ENCODE peak calls at places on chromosomes 13 and 19, in eight cellular contexts. One of them, this sample, is unnamed.

GRCh38 chr19:17865364-17866311 is 5.9 kb downstream of the RPL18A start:
- DNase-seq in PC-9: peak
- DNase-seq in AG10803: no peak
- DNase-seq in GM13976: no peak
- DNase-seq in CD4-positive, alpha-beta T cell: no peak
- DNase-seq in IMR-90: no peak
- DNase-seq in fibroblast of the aortic adventitia: no peak
- DNase-seq in heart right ventricle: no peak
- DNase-seq in this sample: peak

GRCh38 chr13:37225414-37226047 is 120.1 kb upstream of the CSNK1A1L start:
- DNase-seq in AG10803: peak
- DNase-seq in GM13976: no peak
- DNase-seq in fibroblast of the aortic adventitia: peak
- DNase-seq in CD4-positive, alpha-beta T cell: no peak
- DNase-seq in IMR-90: peak
- DNase-seq in heart right ventricle: no peak
- DNase-seq in PC-9: no peak
- DNase-seq in this sample: no peak

GRCh38 chr13:101452519-101453485 is at the start of gene ITGBL1:
- DNase-seq in fibroblast of the aortic adventitia: peak
- DNase-seq in CD4-positive, alpha-beta T cell: no peak
- DNase-seq in PC-9: peak
- DNase-seq in IMR-90: peak
- DNase-seq in heart right ventricle: peak
- DNase-seq in GM13976: no peak
- DNase-seq in AG10803: peak
- DNase-seq in this sample: no peak

GRCh38 chr19:31255863-31256600 is 93.2 kb downstream of the TSHZ3 start:
- DNase-seq in IMR-90: no peak
- DNase-seq in heart right ventricle: no peak
- DNase-seq in fibroblast of the aortic adventitia: no peak
- DNase-seq in CD4-positive, alpha-beta T cell: no peak
- DNase-seq in GM13976: no peak
- DNase-seq in AG10803: no peak
- DNase-seq in PC-9: no peak
- DNase-seq in this sample: no peak

GRCh38 chr13:78826312-78826711 is 167.4 kb upstream of the OBI1 start:
- DNase-seq in AG10803: no peak
- DNase-seq in GM13976: no peak
- DNase-seq in heart right ventricle: no peak
- DNase-seq in CD4-positive, alpha-beta T cell: no peak
- DNase-seq in PC-9: no peak
- DNase-seq in fibroblast of the aortic adventitia: no peak
- DNase-seq in IMR-90: no peak
- DNase-seq in this sample: no peak

GRCh38 chr19:1265611-1266115 is 3.5 kb upstream of the CIRBP start:
- DNase-seq in PC-9: no peak
- DNase-seq in heart right ventricle: peak
- DNase-seq in fibroblast of the aortic adventitia: peak
- DNase-seq in GM13976: no peak
- DNase-seq in CD4-positive, alpha-beta T cell: no peak
- DNase-seq in AG10803: peak
- DNase-seq in IMR-90: peak
- DNase-seq in this sample: no peak

GRCh38 chr13:106036870-106037269 is 498.6 kb downstream of the EFNB2 start:
- DNase-seq in IMR-90: no peak
- DNase-seq in heart right ventricle: no peak
- DNase-seq in CD4-positive, alpha-beta T cell: no peak
- DNase-seq in fibroblast of the aortic adventitia: no peak
- DNase-seq in AG10803: no peak
- DNase-seq in PC-9: no peak
- DNase-seq in GM13976: no peak
- DNase-seq in this sample: peak

GRCh38 chr13:101149735-101150380 is 266.4 kb downstream of the NALCN start:
- DNase-seq in heart right ventricle: no peak
- DNase-seq in fibroblast of the aortic adventitia: peak
- DNase-seq in IMR-90: peak
- DNase-seq in PC-9: no peak
- DNase-seq in CD4-positive, alpha-beta T cell: no peak
- DNase-seq in GM13976: no peak
- DNase-seq in AG10803: peak
- DNase-seq in this sample: no peak

GRCh38 chr19:46951236-46951986 is 68.2 kb upstream of the NPAS1 start:
- DNase-seq in CD4-positive, alpha-beta T cell: no peak
- DNase-seq in GM13976: no peak
- DNase-seq in PC-9: no peak
- DNase-seq in IMR-90: peak
- DNase-seq in heart right ventricle: no peak
- DNase-seq in AG10803: peak
- DNase-seq in fibroblast of the aortic adventitia: peak
- DNase-seq in this sample: peak

GRCh38 chr13:101341464-101341863 is 74.8 kb downstream of the NALCN start:
- DNase-seq in heart right ventricle: no peak
- DNase-seq in PC-9: no peak
- DNase-seq in fibroblast of the aortic adventitia: peak
- DNase-seq in CD4-positive, alpha-beta T cell: no peak
- DNase-seq in AG10803: peak
- DNase-seq in GM13976: no peak
- DNase-seq in IMR-90: peak
- DNase-seq in this sample: no peak

GRCh38 chr19:41377977-41378707 is 1.8 kb downstream of the TMEM91 start:
- DNase-seq in IMR-90: no peak
- DNase-seq in AG10803: no peak
- DNase-seq in heart right ventricle: no peak
- DNase-seq in PC-9: no peak
- DNase-seq in CD4-positive, alpha-beta T cell: no peak
- DNase-seq in fibroblast of the aortic adventitia: no peak
- DNase-seq in GM13976: peak
- DNase-seq in this sample: no peak
- TF ChIP-seq CTCF in IMR-90: peak
- TF ChIP-seq CTCF in AG10803: no peak
- TF ChIP-seq CTCF in heart right ventricle: no peak
- TF ChIP-seq CTCF in PC-9: no peak
- TF ChIP-seq CTCF in CD4-positive, alpha-beta T cell: no peak
- TF ChIP-seq CTCF in fibroblast of the aortic adventitia: no peak
- TF ChIP-seq CTCF in GM13976: peak
- TF ChIP-seq CTCF in this sample: no peak

DNA sequence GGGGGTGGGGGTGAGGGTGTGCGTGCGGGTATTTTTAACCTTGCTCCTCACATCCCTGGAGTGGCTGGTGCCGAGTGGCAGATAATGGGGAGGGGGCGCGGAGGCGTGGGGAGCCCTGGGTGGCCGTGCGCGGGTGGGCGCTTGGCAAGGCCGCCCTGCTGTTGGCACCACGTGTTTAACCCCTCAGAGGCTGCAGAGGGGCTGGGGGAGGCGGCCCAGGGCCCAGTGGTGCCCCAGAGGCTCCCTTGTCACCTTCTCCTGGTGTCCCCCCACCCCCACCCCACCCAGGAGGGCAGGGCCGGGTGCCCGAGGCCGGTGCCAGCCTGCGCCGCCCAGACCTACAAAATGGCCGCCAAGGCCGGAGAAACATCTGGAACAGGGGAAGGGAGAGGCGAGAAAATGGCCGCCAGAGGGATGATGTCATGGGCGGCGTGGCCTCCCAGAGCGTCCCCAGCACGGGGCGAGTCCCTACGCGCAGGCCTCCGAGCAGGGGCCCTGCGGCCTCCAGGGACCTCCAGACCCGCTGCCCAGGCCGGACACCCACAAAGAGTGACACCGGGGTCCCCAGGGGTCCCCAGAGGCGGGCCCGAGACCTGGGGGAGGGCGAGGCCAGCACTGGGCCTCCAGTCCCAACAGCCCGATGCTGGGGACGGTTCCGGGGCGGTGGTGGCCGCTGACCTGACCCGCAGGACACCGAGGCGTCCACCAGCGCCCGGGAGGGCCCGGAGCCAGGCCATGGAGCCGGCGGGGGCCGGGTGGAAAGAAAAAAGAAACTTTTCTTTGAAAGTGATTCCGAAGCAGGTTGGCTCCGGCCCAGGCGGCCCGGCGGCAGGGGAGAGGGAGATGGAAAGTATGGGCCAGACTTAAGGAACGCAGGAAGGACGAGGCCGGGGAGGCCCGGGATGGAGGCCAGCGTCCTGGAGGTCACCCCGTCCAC is 38.2 kb downstream of the NFIC start:
- DNase-seq in PC-9: no peak
- DNase-seq in fibroblast of the aortic adventitia: peak
- DNase-seq in heart right ventricle: peak
- DNase-seq in CD4-positive, alpha-beta T cell: no peak
- DNase-seq in GM13976: no peak
- DNase-seq in AG10803: peak
- DNase-seq in IMR-90: peak
- DNase-seq in this sample: no peak
- TF ChIP-seq CTCF in PC-9: no peak
- TF ChIP-seq CTCF in fibroblast of the aortic adventitia: no peak
- TF ChIP-seq CTCF in heart right ventricle: no peak
- TF ChIP-seq CTCF in CD4-positive, alpha-beta T cell: no peak
- TF ChIP-seq CTCF in GM13976: no peak
- TF ChIP-seq CTCF in AG10803: no peak
- TF ChIP-seq CTCF in IMR-90: no peak
- TF ChIP-seq CTCF in this sample: no peak

DNA sequence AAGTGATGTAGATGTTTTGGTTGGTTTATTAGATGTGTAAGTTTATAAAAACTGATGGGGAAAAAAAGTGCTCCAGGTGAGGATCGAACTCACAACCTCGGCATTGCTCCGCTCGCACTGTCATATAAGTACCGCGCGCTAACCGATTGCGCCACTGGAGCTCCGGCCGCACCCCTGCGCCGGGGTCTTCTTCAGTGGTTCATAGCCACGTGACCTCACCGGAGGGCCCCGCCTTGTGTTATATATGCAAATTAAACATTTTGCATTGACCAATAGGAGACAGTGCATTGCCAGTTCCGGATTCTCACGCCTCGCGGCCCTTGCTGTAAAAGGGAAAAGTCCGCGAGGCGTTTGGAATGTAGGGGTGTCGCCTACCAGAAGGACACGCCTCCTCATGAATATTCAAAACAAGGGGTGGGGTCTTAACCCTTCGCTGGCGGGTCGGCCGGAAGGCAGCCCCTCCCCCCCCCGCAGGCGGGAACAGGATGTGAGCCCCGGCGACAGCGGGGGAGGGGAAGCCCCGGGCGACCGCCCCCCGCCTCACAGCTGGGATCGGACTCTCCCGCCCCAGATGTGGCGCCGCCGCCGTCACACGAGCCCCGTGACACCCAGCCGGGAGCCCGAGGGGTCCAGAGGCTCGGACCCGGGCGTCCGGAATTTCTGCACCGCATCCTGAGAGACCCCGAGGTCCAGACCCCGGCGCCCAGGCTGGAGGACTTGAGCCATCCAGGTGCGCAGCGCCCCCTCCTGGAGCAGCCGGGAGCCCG is at the start of gene PLEKHG2:
- DNase-seq in AG10803: peak
- DNase-seq in IMR-90: peak
- DNase-seq in GM13976: peak
- DNase-seq in CD4-positive, alpha-beta T cell: peak
- DNase-seq in PC-9: peak
- DNase-seq in fibroblast of the aortic adventitia: peak
- DNase-seq in heart right ventricle: peak
- DNase-seq in this sample: peak
- TF ChIP-seq CTCF in AG10803: peak
- TF ChIP-seq CTCF in IMR-90: peak
- TF ChIP-seq CTCF in GM13976: peak
- TF ChIP-seq CTCF in CD4-positive, alpha-beta T cell: peak
- TF ChIP-seq CTCF in PC-9: peak
- TF ChIP-seq CTCF in fibroblast of the aortic adventitia: peak
- TF ChIP-seq CTCF in heart right ventricle: peak
- TF ChIP-seq CTCF in this sample: peak

GRCh38 chr19:4745986-4746385 is 22.3 kb upstream of the DPP9 start:
- DNase-seq in GM13976: no peak
- DNase-seq in PC-9: no peak
- DNase-seq in AG10803: no peak
- DNase-seq in IMR-90: no peak
- DNase-seq in heart right ventricle: no peak
- DNase-seq in CD4-positive, alpha-beta T cell: no peak
- DNase-seq in fibroblast of the aortic adventitia: no peak
- DNase-seq in this sample: no peak

GRCh38 chr19:4744451-4745170 is 21.0 kb upstream of the DPP9 start:
- DNase-seq in heart right ventricle: no peak
- DNase-seq in PC-9: no peak
- DNase-seq in CD4-positive, alpha-beta T cell: no peak
- DNase-seq in fibroblast of the aortic adventitia: peak
- DNase-seq in GM13976: no peak
- DNase-seq in IMR-90: peak
- DNase-seq in AG10803: peak
- DNase-seq in this sample: no peak

GRCh38 chr19:4749870-4750269 is 26.2 kb upstream of the DPP9 start:
- DNase-seq in heart right ventricle: no peak
- DNase-seq in IMR-90: no peak
- DNase-seq in PC-9: no peak
- DNase-seq in fibroblast of the aortic adventitia: no peak
- DNase-seq in AG10803: no peak
- DNase-seq in GM13976: no peak
- DNase-seq in CD4-positive, alpha-beta T cell: no peak
- DNase-seq in this sample: no peak

GRCh38 chr19:4748589-4748988 is 24.9 kb upstream of the DPP9 start:
- DNase-seq in fibroblast of the aortic adventitia: no peak
- DNase-seq in CD4-positive, alpha-beta T cell: no peak
- DNase-seq in PC-9: no peak
- DNase-seq in heart right ventricle: no peak
- DNase-seq in AG10803: no peak
- DNase-seq in IMR-90: no peak
- DNase-seq in GM13976: no peak
- DNase-seq in this sample: no peak

GRCh38 chr19:4748185-4748584 is 24.5 kb upstream of the DPP9 start:
- DNase-seq in GM13976: no peak
- DNase-seq in fibroblast of the aortic adventitia: no peak
- DNase-seq in heart right ventricle: no peak
- DNase-seq in PC-9: no peak
- DNase-seq in IMR-90: no peak
- DNase-seq in AG10803: no peak
- DNase-seq in CD4-positive, alpha-beta T cell: no peak
- DNase-seq in this sample: no peak
- TF ChIP-seq CTCF in GM13976: no peak
- TF ChIP-seq CTCF in fibroblast of the aortic adventitia: no peak
- TF ChIP-seq CTCF in heart right ventricle: no peak
- TF ChIP-seq CTCF in PC-9: no peak
- TF ChIP-seq CTCF in IMR-90: no peak
- TF ChIP-seq CTCF in AG10803: no peak
- TF ChIP-seq CTCF in CD4-positive, alpha-beta T cell: no peak
- TF ChIP-seq CTCF in this sample: no peak

DNA sequence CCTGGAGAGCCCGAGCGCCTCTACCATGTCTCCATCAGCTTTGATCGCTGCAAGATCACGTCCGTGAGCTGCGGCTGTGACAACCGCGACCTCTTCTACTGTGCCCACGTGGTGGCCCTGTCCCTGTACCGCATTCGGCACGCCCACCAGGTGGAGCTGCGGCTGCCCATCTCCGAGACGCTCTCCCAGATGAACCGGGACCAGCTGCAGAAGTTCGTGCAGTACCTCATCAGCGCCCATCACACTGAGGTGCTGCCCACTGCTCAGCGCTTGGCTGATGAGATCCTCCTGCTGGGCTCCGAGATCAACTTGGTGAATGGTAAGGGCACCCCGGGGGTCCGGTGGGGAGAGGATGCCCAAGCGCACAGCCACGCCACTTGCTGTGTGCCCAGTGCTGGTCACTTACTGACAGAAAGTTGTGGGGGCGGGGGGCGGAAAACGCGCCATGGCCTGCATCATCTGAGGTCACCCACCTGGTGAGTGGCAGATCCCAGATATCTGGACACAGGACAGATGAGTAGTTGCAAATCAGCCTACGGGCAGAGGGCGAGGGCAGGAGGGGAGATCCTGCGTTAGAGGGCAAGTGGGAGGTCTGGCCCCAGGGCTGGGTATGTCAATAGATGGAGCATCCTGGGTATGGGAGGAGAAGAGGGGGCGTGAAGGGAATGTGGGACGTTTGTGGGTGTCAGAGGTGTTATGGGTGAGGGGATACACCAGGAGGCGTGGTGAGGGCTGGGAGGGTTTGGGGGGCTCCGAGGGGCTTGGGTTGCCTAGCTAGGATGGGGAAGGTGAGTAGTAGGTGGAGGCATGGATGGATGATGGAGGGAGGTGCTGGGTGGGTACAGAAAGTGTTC is 9.8 kb downstream of the ZSWIM4 start:
- DNase-seq in fibroblast of the aortic adventitia: no peak
- DNase-seq in GM13976: no peak
- DNase-seq in IMR-90: no peak
- DNase-seq in heart right ventricle: peak
- DNase-seq in CD4-positive, alpha-beta T cell: no peak
- DNase-seq in AG10803: no peak
- DNase-seq in PC-9: no peak
- DNase-seq in this sample: no peak
- TF ChIP-seq CTCF in fibroblast of the aortic adventitia: peak
- TF ChIP-seq CTCF in GM13976: no peak
- TF ChIP-seq CTCF in IMR-90: peak
- TF ChIP-seq CTCF in heart right ventricle: peak
- TF ChIP-seq CTCF in CD4-positive, alpha-beta T cell: peak
- TF ChIP-seq CTCF in AG10803: peak
- TF ChIP-seq CTCF in PC-9: no peak
- TF ChIP-seq CTCF in this sample: no peak

This sample was measured in Calu3.